ENCODE peak calls at places on chromosomes 12 and 14, in nine cellular contexts. H is cardiac muscle cell; O is tibial artery; G is ovary; E is mammary epithelial cell; R is CD4-positive, alpha-beta memory T cell; W is IMR-90; V is RWPE2; C is fibroblast of lung. L is an unnamed sample. For H3K4me1, the result is how much of the 10 kb centered on the place peaks cover.

GRCh38 chr12:55727643-55728184 is 1.1 kb downstream of the CD63 start:
- DNase-seq in W (peak), G (peak), O (peak), R (no peak), V (no peak), H (peak), C (peak), E (peak), L (no peak)

GRCh38 chr12:53869500-53869899 is 69.1 kb upstream of the HOXC13 start:
- DNase-seq in O (no peak), H (no peak), C (no peak), W (no peak), V (no peak), R (no peak), G (no peak), E (peak), L (no peak)

GRCh38 chr14:105641075-105641937 is 114.9 kb downstream of the TMEM121 start:
- DNase-seq in E (no peak), R (no peak), C (no peak), W (no peak), O (no peak), V (no peak), H (no peak), G (no peak), L (no peak)

GRCh38 chr12:52074656-52075408 is 4.7 kb upstream of the SMIM41 start:
- DNase-seq in H (no peak), E (no peak), V (no peak), R (no peak), O (no peak), W (no peak), C (no peak), G (peak), L (no peak)

GRCh38 chr14:62957562-62957961 is 87.7 kb downstream of the KCNH5 start:
- DNase-seq in C (peak), H (peak), W (peak), V (peak), O (no peak), R (no peak), E (peak), G (no peak), L (no peak)

GRCh38 chr12:116135209-116135930 is 142.1 kb downstream of the MED13L start:
- DNase-seq in H (peak), G (no peak), C (peak), W (peak), R (no peak), O (no peak), E (peak), V (no peak), L (no peak)

GRCh38 chr12:82728710-82729109 is 42.0 kb downstream of the TMTC2 start:
- DNase-seq in H (no peak), G (no peak), V (peak), R (no peak), W (no peak), C (no peak), O (no peak), E (no peak), L (no peak)

GRCh38 chr12:5577239-5577638 is 145.3 kb downstream of the NTF3 start:
- DNase-seq in O (no peak), V (no peak), G (no peak), R (no peak), C (no peak), H (no peak), E (no peak), W (no peak), L (no peak)

GRCh38 chr12:128258866-128259555 is 8.0 kb upstream of the TMEM132C start:
- DNase-seq in V (no peak), C (no peak), R (no peak), O (no peak), G (no peak), W (no peak), E (no peak), H (no peak), L (no peak)

GRCh38 chr12:42961395-42961794 is 371.8 kb upstream of the PRICKLE1 start:
- DNase-seq in V (peak), O (no peak), G (no peak), C (peak), W (peak), E (peak), H (peak), R (no peak), L (no peak)

GRCh38 chr14:105368032-105368417 is 30.3 kb upstream of the TEX22 start:
- DNase-seq in G (no peak), V (no peak), R (no peak), W (no peak), C (no peak), E (no peak), O (no peak), H (no peak), L (no peak)

GRCh38 chr14:88166616-88167015 is 156.5 kb downstream of the KCNK10 start:
- DNase-seq in W (peak), V (no peak), O (no peak), E (peak), G (no peak), H (no peak), C (peak), R (no peak), L (no peak)

GRCh38 chr12:7583471-7583870 is 79.9 kb upstream of the CD163 start:
- DNase-seq in E (no peak), R (no peak), C (no peak), W (no peak), O (no peak), G (no peak), H (no peak), V (no peak), L (no peak)

GRCh38 chr12:84889818-84890217 is 22.8 kb downstream of the SLC6A15 start:
- DNase-seq in C (no peak), W (no peak), O (no peak), H (no peak), E (no peak), R (no peak), V (no peak), G (no peak), L (no peak)

GRCh38 chr12:115375188-115375991 is 691.4 kb upstream of the TBX3 start:
- DNase-seq in W (peak), O (no peak), E (peak), G (no peak), H (peak), C (peak), V (no peak), R (no peak), L (no peak)

GRCh38 chr12:26853303-26854027 is 20.5 kb upstream of the ITPR2 start:
- DNase-seq in E (peak), O (peak), G (peak), C (peak), W (peak), R (peak), V (no peak), H (peak), L (peak)

GRCh38 chr12:115160290-115161108 is 476.5 kb upstream of the TBX3 start:
- DNase-seq in R (no peak), H (no peak), C (no peak), V (no peak), E (no peak), O (no peak), W (no peak), G (no peak), L (no peak)

GRCh38 chr14:100654814-100655795 is 67.9 kb upstream of the BEGAIN start:
- DNase-seq in O (no peak), H (no peak), R (no peak), E (peak), C (peak), V (no peak), G (no peak), W (no peak), L (no peak)

GRCh38 chr12:56154246-56154771 is 1.9 kb downstream of the MYL6B start:
- DNase-seq in W (no peak), O (no peak), G (no peak), E (no peak), V (no peak), R (no peak), H (no peak), C (no peak), L (no peak)

GRCh38 chr14:102906616-102907302 is 15.7 kb upstream of the AMN start:
- DNase-seq in O (no peak), G (no peak), H (no peak), V (no peak), R (no peak), W (no peak), E (no peak), C (no peak), L (no peak)

GRCh38 chr12:52321433-52321832 is 235 bp upstream of the KRT83 start:
- DNase-seq in G (no peak), E (no peak), C (no peak), O (peak), V (no peak), H (no peak), R (no peak), W (no peak), L (no peak)

GRCh38 chr14:20583142-20583541 is 4.7 kb downstream of the RNASE11 start:
- DNase-seq in W (no peak), O (no peak), V (no peak), G (no peak), E (no peak), H (no peak), R (no peak), C (no peak), L (no peak)
- H3K4me3 ChIP-seq in W (no peak), O (no peak), V (no peak), G (no peak), E (no peak), H (no peak), R (no peak), C (no peak), L (no peak)

GRCh38 chr12:627285-627684 is 36.0 kb downstream of the NINJ2 start:
- DNase-seq in G (no peak), V (no peak), E (no peak), O (no peak), W (no peak), H (no peak), C (no peak), R (no peak), L (no peak)

GRCh38 chr12:632102-632696 is 31.0 kb downstream of the NINJ2 start:
- DNase-seq in G (no peak), C (peak), R (no peak), O (no peak), H (peak), E (peak), W (peak), V (no peak), L (peak)

GRCh38 chr12:625998-626397 is 37.2 kb downstream of the NINJ2 start:
- DNase-seq in G (no peak), O (no peak), R (no peak), E (no peak), V (no peak), C (no peak), W (no peak), H (no peak), L (no peak)

GRCh38 chr12:630656-631632 is 32.3 kb downstream of the NINJ2 start:
- DNase-seq in C (no peak), E (no peak), V (no peak), H (no peak), O (peak), R (no peak), G (peak), W (no peak), L (no peak)

DNA sequence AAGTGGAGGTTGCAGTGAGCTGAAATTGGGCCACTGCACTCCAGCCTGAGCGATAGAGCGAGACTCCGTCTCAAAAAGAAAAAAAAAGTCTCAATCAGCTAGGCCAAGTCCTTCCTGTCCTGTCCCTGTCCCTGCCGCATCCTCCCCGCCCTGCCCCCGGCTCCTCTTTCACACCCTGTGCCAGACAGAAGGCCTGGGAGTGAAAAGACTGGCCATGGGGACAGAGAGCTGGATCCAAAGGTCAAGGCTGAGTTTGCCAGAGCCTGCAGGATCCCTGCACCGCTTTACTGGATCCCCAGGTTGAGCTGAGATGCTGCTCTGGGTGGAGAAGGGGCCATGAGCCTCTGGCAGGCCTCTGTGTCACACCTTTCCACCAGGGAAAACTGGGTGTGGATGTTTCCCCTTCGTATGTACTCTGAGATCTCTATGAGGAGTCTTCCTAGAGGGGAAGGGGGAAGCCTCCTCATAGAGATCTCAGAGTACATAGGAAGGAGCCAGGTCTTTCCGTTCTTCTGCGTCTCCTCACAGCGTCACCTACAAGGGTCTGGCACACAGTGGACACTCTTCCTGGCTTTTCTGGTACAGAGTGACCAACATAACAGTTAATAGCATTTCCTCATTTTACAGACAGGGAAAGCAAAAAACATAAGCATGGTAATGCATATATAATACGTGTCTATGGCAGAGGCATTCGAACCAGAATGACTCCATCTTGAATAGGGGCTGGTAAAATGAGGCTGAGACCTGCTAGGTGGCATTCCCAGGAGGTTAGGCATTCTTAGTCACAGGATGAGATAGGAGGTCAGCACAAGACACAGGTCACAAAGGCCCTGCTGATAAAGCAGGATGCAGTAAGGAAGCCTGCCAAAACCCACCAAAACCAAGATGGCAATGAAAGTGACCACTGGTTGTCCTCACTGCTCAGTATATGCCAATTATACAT is 35.1 kb downstream of the NINJ2 start:
- DNase-seq in H (no peak), V (no peak), C (no peak), E (no peak), R (no peak), O (no peak), W (no peak), G (no peak), L (no peak)
- H3K4me1 ChIP-seq in H (under half), V (under half), C (under half), E (under half), R (under half), O (under half), W (under half), G (under half), L (under half)

DNA sequence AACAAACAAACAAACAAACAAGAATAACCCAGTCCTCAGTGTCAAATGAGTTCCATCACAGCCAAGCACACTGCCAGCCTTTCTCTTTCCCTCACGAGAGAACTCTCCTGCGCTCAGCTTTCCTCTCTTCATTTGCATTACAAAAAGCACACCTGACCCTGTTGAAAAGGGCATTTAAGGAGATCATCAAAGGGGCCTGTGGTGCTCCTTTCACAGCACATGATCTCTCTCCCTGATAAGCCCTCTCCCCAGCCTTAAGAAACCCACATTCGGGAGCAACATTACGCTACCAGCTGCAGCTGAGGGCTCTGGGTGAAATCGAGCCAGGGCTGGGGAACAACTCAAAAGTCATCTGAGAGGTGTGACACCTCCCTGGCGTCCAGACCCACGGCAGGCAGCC is 165.6 kb upstream of the TMCC3 start:
- DNase-seq in E (no peak), H (no peak), W (no peak), O (no peak), C (no peak), V (no peak), R (no peak), G (no peak), L (peak)
- H3K4me3 ChIP-seq in E (no peak), H (no peak), W (no peak), O (no peak), C (no peak), V (no peak), R (no peak), G (no peak), L (no peak)

GRCh38 chr14:101815994-101816393 is 54.5 kb downstream of the PPP2R5C start:
- DNase-seq in W (no peak), G (no peak), C (no peak), V (no peak), E (no peak), O (no peak), H (no peak), R (peak), L (no peak)
- H3K4me1 ChIP-seq in W (under half), G (under half), C (under half), V (under half), E (under half), O (under half), H (under half), R (half or more), L (under half)

DNA sequence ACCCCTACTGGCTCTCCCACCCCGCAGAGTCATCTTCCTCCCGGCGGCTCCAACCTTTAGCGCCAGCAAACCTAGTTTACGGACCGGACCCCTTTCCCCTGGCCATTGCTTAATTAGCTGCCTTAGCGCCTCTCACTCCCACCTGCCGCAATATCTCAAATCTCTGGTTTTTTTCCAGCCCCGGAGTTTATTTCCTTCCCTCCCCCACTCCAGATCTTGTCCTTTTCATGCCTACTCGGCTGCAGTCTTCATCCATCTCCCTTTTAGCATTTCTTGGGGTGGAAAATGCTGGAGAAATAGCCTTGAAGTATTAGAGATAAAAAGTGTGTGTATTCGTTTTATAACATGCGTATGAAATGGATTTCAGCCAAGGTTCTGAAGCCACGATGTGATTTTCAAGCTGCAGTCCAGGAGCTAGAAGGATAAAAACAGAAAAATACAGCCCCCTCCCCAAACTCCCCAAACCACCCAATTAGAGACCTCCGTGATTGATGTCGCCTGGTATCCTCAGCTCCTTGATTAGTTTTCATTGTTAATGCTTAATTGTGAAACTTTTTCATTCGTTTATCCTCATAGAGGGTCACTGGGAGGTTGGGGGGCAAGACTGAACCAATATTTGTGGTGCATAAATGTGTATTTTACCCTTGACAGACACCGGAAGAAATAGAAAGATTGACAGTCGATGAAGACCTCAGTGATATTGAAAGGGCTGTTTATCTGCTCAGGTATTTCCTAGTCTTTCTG is 1.5 kb downstream of the PPP4R4 start:
- DNase-seq in O (no peak), H (peak), G (no peak), V (no peak), W (no peak), E (no peak), R (no peak), C (no peak), L (no peak)
- H3K4me3 ChIP-seq in O (no peak), H (peak), G (peak), V (peak), W (no peak), E (peak), R (no peak), C (peak), L (peak)

DNA sequence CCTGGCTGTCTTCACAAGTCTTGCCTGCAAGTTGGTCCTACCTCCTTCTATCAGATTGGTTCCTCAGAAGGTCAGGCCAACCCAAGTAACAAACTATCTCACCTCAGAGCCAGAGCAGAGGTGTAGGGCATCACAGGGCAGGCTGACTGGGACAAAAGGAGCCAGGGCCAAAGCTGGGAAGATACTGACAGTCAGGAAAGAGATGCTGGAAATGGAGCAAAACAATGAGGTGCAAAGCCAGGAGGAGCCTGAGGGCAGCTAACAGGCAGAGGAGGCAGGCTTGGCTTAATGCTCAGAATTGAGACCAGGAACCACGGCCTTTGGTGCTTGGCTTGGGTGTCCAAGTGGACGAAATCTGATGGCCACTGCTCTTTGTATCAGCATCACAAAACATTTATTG is 68.4 kb upstream of the PNMA1 start:
- DNase-seq in W (no peak), R (no peak), C (no peak), H (no peak), O (no peak), G (no peak), V (no peak), E (no peak), L (no peak)
- H3K4me1 ChIP-seq in W (under half), R (half or more), C (under half), H (under half), O (half or more), G (under half), V (under half), E (under half), L (under half)

GRCh38 chr12:124420041-124420765 is 125.3 kb downstream of the RFLNA start:
- DNase-seq in V (no peak), C (no peak), W (no peak), O (no peak), E (no peak), G (no peak), R (no peak), H (no peak), L (no peak)

GRCh38 chr12:124423683-124424515 is 129.0 kb downstream of the RFLNA start:
- DNase-seq in R (no peak), E (no peak), G (no peak), H (no peak), C (no peak), V (no peak), O (no peak), W (no peak), L (no peak)

GRCh38 chr12:124422570-124423523 is 128.0 kb downstream of the RFLNA start:
- DNase-seq in C (peak), R (no peak), G (peak), H (peak), V (peak), W (peak), E (peak), O (peak), L (no peak)

GRCh38 chr12:124420972-124421674 is 126.2 kb downstream of the RFLNA start:
- DNase-seq in W (no peak), G (no peak), H (no peak), O (peak), E (no peak), C (no peak), R (no peak), V (no peak), L (no peak)

GRCh38 chr12:124422142-124422569 is 127.3 kb downstream of the RFLNA start:
- DNase-seq in W (no peak), G (peak), E (peak), V (no peak), R (no peak), O (peak), C (no peak), H (no peak), L (no peak)
- H3K4me3 ChIP-seq in W (peak), G (peak), E (no peak), V (no peak), R (no peak), O (peak), C (no peak), H (no peak), L (no peak)

DNA sequence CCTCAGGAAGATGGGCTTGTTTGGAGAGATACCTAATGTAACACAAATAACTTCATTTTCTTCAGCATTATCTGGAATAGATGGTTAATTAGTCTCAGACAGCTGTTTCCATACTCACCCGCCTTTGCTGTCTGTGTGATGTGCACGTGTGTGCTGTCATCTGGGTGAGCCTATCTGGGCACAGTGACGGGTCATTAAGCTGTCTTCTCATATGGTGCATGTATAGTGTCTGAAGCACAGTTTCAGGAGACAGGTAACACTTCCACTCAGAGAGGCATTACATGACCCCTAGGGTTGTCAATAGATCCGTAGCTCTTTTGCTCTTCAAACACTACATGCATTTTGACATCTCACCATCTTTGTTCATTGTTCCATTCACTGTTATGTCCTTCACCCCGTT is 493.3 kb downstream of the APAF1 start:
- DNase-seq in R (no peak), O (no peak), G (no peak), E (no peak), H (no peak), V (no peak), C (no peak), W (no peak), L (no peak)
- H3K4me1 ChIP-seq in R (under half), O (under half), G (under half), E (under half), H (under half), V (under half), C (under half), W (under half), L (under half)

L was measured in neuronal stem cell.